ENCODE peak calls at places on chromosomes 4 and X, in four cellular contexts. V is AG04449, L is fibroblast of lung, R is HFF-Myc. Z is an unnamed sample.

GRCh38 chrX:110746014-110746413 is 49.6 kb downstream of the CHRDL1 start:
- DNase-seq in L (no peak), V (no peak), R (no peak), Z (no peak)

GRCh38 chr4:77699731-77700210 is 94.2 kb downstream of the CXCL13 start:
- DNase-seq in L (peak), R (peak), V (peak), Z (peak)

GRCh38 chrX:67587946-67588624 is 44.3 kb downstream of the AR start:
- DNase-seq in L (no peak), V (no peak), R (no peak), Z (peak)

GRCh38 chrX:111874241-111874640 is 1.7 kb upstream of the TRPC5OS start:
- DNase-seq in L (no peak), V (no peak), R (no peak), Z (no peak)

GRCh38 chrX:151180400-151180799 is 4.0 kb downstream of the GPR50 start:
- DNase-seq in V (no peak), R (no peak), L (no peak), Z (no peak)

GRCh38 chr4:119124314-119124713 is 11.3 kb upstream of the MYOZ2 start:
- DNase-seq in R (no peak), L (peak), V (no peak), Z (no peak)

GRCh38 chr4:167826281-167826680 is 266.1 kb upstream of the ANXA10 start:
- DNase-seq in L (peak), R (no peak), V (no peak), Z (no peak)

GRCh38 chr4:1044469-1045192 is 33.2 kb downstream of the FGFRL1 start:
- DNase-seq in L (no peak), V (no peak), R (no peak), Z (no peak)

GRCh38 chr4:180058731-180059215 is 2184.4 kb upstream of the TENM3 start:
- DNase-seq in V (no peak), R (no peak), L (peak), Z (peak)

GRCh38 chr4:5887011-5887360 is 5.9 kb downstream of the CRMP1 start:
- DNase-seq in V (no peak), R (no peak), L (no peak), Z (no peak)

GRCh38 chr4:81215936-81216335 is 914 bp upstream of the PRKG2 start:
- DNase-seq in R (no peak), V (no peak), L (peak), Z (no peak)
- TF ChIP-seq CTCF in R (no peak), V (no peak), L (peak), Z (no peak)

GRCh38 chr4:40187386-40187913 is 9.4 kb upstream of the RHOH start:
- DNase-seq in R (no peak), V (no peak), L (no peak), Z (no peak)
- H3K4me3 ChIP-seq in R (no peak), V (no peak), L (no peak), Z (no peak)

DNA sequence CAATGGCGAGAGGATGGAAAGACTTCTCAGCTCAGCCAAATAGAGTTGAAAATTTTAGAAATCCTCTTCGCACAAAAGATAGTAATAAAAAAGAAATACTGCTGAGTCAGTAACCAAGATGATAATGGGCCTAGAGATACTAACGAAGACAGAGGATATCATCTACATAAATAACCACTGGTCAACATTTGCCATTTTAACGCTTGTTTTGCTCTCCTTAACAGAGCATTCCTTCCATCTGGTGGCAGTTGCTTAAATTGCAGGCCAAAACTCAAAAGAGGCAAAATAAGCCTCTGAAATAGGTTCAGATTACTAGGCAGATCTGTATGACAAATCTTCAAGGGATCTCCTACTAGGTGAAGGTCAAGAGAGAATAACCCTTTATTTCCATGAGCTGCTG is 51.7 kb upstream of the MCF2 start:
- DNase-seq in L (peak), R (no peak), V (no peak), Z (peak)
- TF ChIP-seq CTCF in L (peak), R (peak), V (peak), Z (peak)

DNA sequence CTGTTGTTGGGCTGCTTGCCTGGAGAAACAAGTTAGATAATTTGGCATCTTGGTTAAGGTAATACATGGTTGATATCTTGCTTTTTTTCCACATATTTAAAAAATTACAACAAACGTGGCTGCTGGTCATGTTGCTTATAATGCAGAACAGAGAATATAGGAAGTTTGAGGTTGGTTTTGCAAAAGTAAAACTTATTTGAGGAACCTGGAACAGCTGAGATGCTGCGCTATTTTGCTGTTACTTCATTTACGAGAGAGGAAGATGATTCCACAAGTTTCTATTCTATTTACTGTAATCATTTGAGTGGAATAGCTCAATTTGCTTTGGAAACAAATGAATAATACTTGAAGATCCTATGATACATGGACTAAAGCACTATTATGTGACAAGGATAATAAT is 118.9 kb downstream of the TMA16 start:
- DNase-seq in R (no peak), V (no peak), L (no peak), Z (no peak)
- H3K4me3 ChIP-seq in R (no peak), V (no peak), L (no peak), Z (no peak)

GRCh38 chr4:108774809-108775530 is 12.1 kb upstream of the ETNPPL start:
- DNase-seq in V (no peak), L (no peak), R (no peak), Z (no peak)
- TF ChIP-seq CTCF in V (no peak), L (no peak), R (no peak), Z (no peak)

GRCh38 chr4:27242217-27242616 is 381.6 kb downstream of the STIM2 start:
- DNase-seq in L (no peak), V (no peak), R (no peak), Z (no peak)

GRCh38 chr4:27245216-27245615 is 384.6 kb downstream of the STIM2 start:
- DNase-seq in R (no peak), L (no peak), V (no peak), Z (no peak)

GRCh38 chr4:27234306-27234899 is 373.8 kb downstream of the STIM2 start:
- DNase-seq in R (no peak), V (no peak), L (no peak), Z (no peak)

GRCh38 chr4:27239651-27240050 is 379.0 kb downstream of the STIM2 start:
- DNase-seq in R (no peak), V (no peak), L (no peak), Z (peak)
- H3K4me3 ChIP-seq in R (no peak), V (no peak), L (no peak), Z (no peak)

GRCh38 chr4:170230242-170230641 is 140.5 kb upstream of the AADAT start:
- DNase-seq in V (no peak), R (no peak), L (no peak), Z (no peak)

GRCh38 chr4:170229021-170229420 is 139.3 kb upstream of the AADAT start:
- DNase-seq in R (no peak), V (no peak), L (no peak), Z (no peak)

GRCh38 chr4:170226288-170226687 is 136.5 kb upstream of the AADAT start:
- DNase-seq in V (no peak), R (no peak), L (no peak), Z (no peak)

GRCh38 chr4:170231377-170231776 is 141.6 kb upstream of the AADAT start:
- DNase-seq in V (no peak), L (no peak), R (no peak), Z (no peak)

DNA sequence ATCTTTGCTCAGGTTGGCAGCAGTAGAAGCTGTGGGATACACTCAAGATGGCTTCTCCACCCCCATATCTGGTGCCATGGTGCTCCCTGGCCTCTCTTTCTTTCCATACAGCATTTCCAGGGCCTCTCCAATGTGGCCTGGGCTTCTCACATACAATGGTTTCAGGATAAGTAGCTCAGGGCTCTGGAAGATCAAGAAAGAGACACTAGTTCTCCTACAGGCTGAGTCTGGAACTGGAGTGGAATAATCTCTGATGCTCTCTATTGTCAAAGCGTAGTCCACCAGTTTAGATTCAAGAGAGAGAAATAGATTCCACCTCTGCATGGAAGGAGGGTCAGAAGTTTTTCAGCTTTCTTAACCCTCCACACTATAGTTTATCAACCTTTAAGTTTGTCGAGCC is 138.2 kb upstream of the AADAT start:
- DNase-seq in V (no peak), L (no peak), R (no peak), Z (no peak)
- TF ChIP-seq CTCF in V (no peak), L (no peak), R (no peak), Z (no peak)

Z was measured in astrocyte of the spinal cord.